ENCODE peak calls at places on chromosomes 12 and 14, in five cellular contexts. U is activated CD4-positive, CD25-positive, alpha-beta regulatory T cell treated with anti-CD3 and anti-CD28 coated beads, Interleukin-2, amount 50 U/mL, for 72 hours; J is A673; H is fibroblast of the aortic adventitia; N is T-helper 1 cell. G is an unnamed sample.

GRCh38 chr14:76333664-76334063 is 42.3 kb upstream of the ESRRB start:
- DNase-seq in U (no peak), J (no peak), H (no peak), N (no peak), G (no peak)

GRCh38 chr14:101480747-101481530 is 80.4 kb upstream of the DIO3 start:
- DNase-seq in U (peak), J (no peak), H (peak), N (no peak), G (no peak)

GRCh38 chr12:12705833-12706520 is 10.0 kb upstream of the GPR19 start:
- DNase-seq in U (peak), J (peak), H (no peak), N (peak), G (no peak)

GRCh38 chr12:94644141-94644575 is 6.2 kb downstream of the TMCC3 start:
- DNase-seq in U (no peak), J (no peak), H (peak), N (no peak), G (no peak)

GRCh38 chr14:24095196-24096068 is 1.3 kb downstream of the PCK2 start:
- DNase-seq in U (peak), J (no peak), H (peak), N (no peak), G (peak)

GRCh38 chr12:117189725-117190209 is 503 bp downstream of the FBXO21 start:
- DNase-seq in U (peak), J (peak), H (peak), N (no peak), G (no peak)

GRCh38 chr12:33476058-33476457 is 36.4 kb upstream of the SYT10 start:
- DNase-seq in U (no peak), J (no peak), H (peak), N (no peak), G (no peak)

GRCh38 chr12:96585977-96586376 is 96.6 kb downstream of the CFAP54 start:
- DNase-seq in U (no peak), J (no peak), H (peak), N (no peak), G (no peak)

GRCh38 chr12:51449569-51450246 is 25.1 kb downstream of the SLC4A8 start:
- DNase-seq in U (no peak), J (no peak), H (no peak), N (no peak), G (no peak)

GRCh38 chr14:21092147-21093011 is 6.1 kb downstream of the ZNF219 start:
- DNase-seq in U (peak), J (peak), H (peak), N (peak), G (peak)

GRCh38 chr12:57756406-57757341 is 1.8 kb downstream of the MARCHF9 start:
- DNase-seq in U (peak), J (no peak), H (no peak), N (peak), G (peak)

GRCh38 chr14:20855652-20856291 is 35.4 kb upstream of the RNASE3 start:
- DNase-seq in U (no peak), J (peak), H (peak), N (peak), G (peak)

GRCh38 chr14:47626151-47627035 is 49.0 kb downstream of the MDGA2 start:
- DNase-seq in U (no peak), J (no peak), H (no peak), N (no peak), G (no peak)

GRCh38 chr12:76790564-76791552 is 26.9 kb downstream of the ZDHHC17 start:
- DNase-seq in U (no peak), J (peak), H (peak), N (no peak), G (peak)

GRCh38 chr14:38505221-38506095 is 249.6 kb upstream of the CLEC14A start:
- DNase-seq in U (no peak), J (peak), H (peak), N (no peak), G (no peak)

GRCh38 chr14:95190346-95190840 is 33.1 kb upstream of the DICER1 start:
- DNase-seq in U (no peak), J (no peak), H (no peak), N (no peak), G (no peak)

GRCh38 chr14:68384335-68384734 is 408.5 kb downstream of the ZFP36L1 start:
- DNase-seq in U (no peak), J (no peak), H (no peak), N (no peak), G (no peak)

GRCh38 chr12:90801776-90802175 is 153.2 kb downstream of the CCER1 start:
- DNase-seq in U (no peak), J (no peak), H (peak), N (no peak), G (no peak)

GRCh38 chr12:75766263-75767160 is 255.1 kb upstream of the KRR1 start:
- DNase-seq in U (no peak), J (no peak), H (peak), N (no peak), G (peak)

GRCh38 chr14:29486132-29486531 is 441.5 kb downstream of the PRKD1 start:
- DNase-seq in U (no peak), J (no peak), H (peak), N (no peak), G (no peak)

GRCh38 chr14:79483472-79483871 is 727.8 kb downstream of the DIO2 start:
- DNase-seq in U (no peak), J (peak), H (peak), N (no peak), G (peak)

GRCh38 chr12:19970116-19970515 is 398.2 kb upstream of the PDE3A start:
- DNase-seq in U (no peak), J (no peak), H (peak), N (no peak), G (no peak)

GRCh38 chr12:102465762-102466560 is 14.4 kb downstream of the IGF1 start:
- DNase-seq in U (no peak), J (no peak), H (no peak), N (no peak), G (no peak)

GRCh38 chr12:23767834-23768233 is 181.6 kb downstream of the SOX5 start:
- DNase-seq in U (no peak), J (no peak), H (no peak), N (no peak), G (no peak)

GRCh38 chr14:77406718-77407117 is 16.6 kb downstream of the NOXRED1 start:
- DNase-seq in U (no peak), J (no peak), H (peak), N (no peak), G (no peak)

GRCh38 chr14:71525663-71526246 is 406.5 kb upstream of the RGS6 start:
- DNase-seq in U (no peak), J (peak), H (no peak), N (no peak), G (no peak)

GRCh38 chr12:51887476-51888315 is at the start of gene ANKRD33:
- DNase-seq in U (no peak), J (no peak), H (no peak), N (no peak), G (no peak)

GRCh38 chr12:80216890-80217559 is 117.7 kb downstream of the OTOGL start:
- DNase-seq in U (no peak), J (no peak), H (no peak), N (no peak), G (peak)

GRCh38 chr12:104480826-104481457 is 24.2 kb downstream of the CHST11 start:
- DNase-seq in U (no peak), J (no peak), H (peak), N (no peak), G (no peak)

GRCh38 chr12:51199546-51199945 is 18.3 kb downstream of the POU6F1 start:
- DNase-seq in U (no peak), J (no peak), H (no peak), N (no peak), G (no peak)

GRCh38 chr14:92582706-92583452 is 69.3 kb downstream of the RIN3 start:
- DNase-seq in U (peak), J (no peak), H (no peak), N (no peak), G (no peak)

GRCh38 chr12:5022465-5023061 is 21.1 kb upstream of the KCNA5 start:
- DNase-seq in U (peak), J (peak), H (peak), N (no peak), G (peak)